ENCODE peak calls at places on chromosome 7, in six cellular contexts. One of them, this sample, is unnamed.

GRCh38 chr7:36945612-36946400 is 221.5 kb upstream of the AOAH start:
- DNase-seq in astrocyte of the cerebellum: no peak
- DNase-seq in aorta: no peak
- DNase-seq in EL: no peak
- DNase-seq in neural progenitor cell: no peak
- DNase-seq in neural crest cell: no peak
- DNase-seq in this sample: no peak

GRCh38 chr7:110205899-110206298 is 885.0 kb upstream of the LRRN3 start:
- DNase-seq in neural crest cell: no peak
- DNase-seq in EL: no peak
- DNase-seq in neural progenitor cell: no peak
- DNase-seq in aorta: no peak
- DNase-seq in astrocyte of the cerebellum: no peak
- DNase-seq in this sample: peak; percentile 12

GRCh38 chr7:156095908-156096539 is 283.8 kb upstream of the SHH start:
- DNase-seq in astrocyte of the cerebellum: no peak
- DNase-seq in neural crest cell: no peak
- DNase-seq in EL: no peak
- DNase-seq in aorta: no peak
- DNase-seq in neural progenitor cell: no peak
- DNase-seq in this sample: no peak

GRCh38 chr7:132998763-132999162 is 83.1 kb downstream of the CHCHD3 start:
- DNase-seq in neural crest cell: no peak
- DNase-seq in neural progenitor cell: peak; percentile 28
- DNase-seq in astrocyte of the cerebellum: no peak
- DNase-seq in aorta: no peak
- DNase-seq in EL: peak; percentile 19
- DNase-seq in this sample: no peak

GRCh38 chr7:80392229-80393169 is 119.4 kb downstream of the GNAT3 start:
- DNase-seq in astrocyte of the cerebellum: no peak
- DNase-seq in EL: peak; percentile 38
- DNase-seq in neural crest cell: no peak
- DNase-seq in aorta: no peak
- DNase-seq in neural progenitor cell: no peak
- DNase-seq in this sample: peak; percentile 48

GRCh38 chr7:100974021-100974420 is 4.7 kb downstream of the MUC12 start:
- DNase-seq in neural progenitor cell: no peak
- DNase-seq in astrocyte of the cerebellum: no peak
- DNase-seq in EL: peak; percentile 45
- DNase-seq in aorta: no peak
- DNase-seq in neural crest cell: no peak
- DNase-seq in this sample: peak; percentile 66

GRCh38 chr7:150962285-150962742 is 15.8 kb downstream of the KCNH2 start:
- DNase-seq in EL: no peak
- DNase-seq in neural crest cell: no peak
- DNase-seq in astrocyte of the cerebellum: no peak
- DNase-seq in aorta: no peak
- DNase-seq in neural progenitor cell: no peak
- DNase-seq in this sample: no peak

GRCh38 chr7:75921479-75921878 is 6.5 kb downstream of the POR start:
- DNase-seq in neural progenitor cell: no peak
- DNase-seq in EL: no peak
- DNase-seq in neural crest cell: no peak
- DNase-seq in aorta: no peak
- DNase-seq in astrocyte of the cerebellum: no peak
- DNase-seq in this sample: no peak

GRCh38 chr7:149599636-149600206 is 102.1 kb upstream of the ZNF746 start:
- DNase-seq in aorta: no peak
- DNase-seq in neural progenitor cell: no peak
- DNase-seq in neural crest cell: no peak
- DNase-seq in EL: no peak
- DNase-seq in astrocyte of the cerebellum: no peak
- DNase-seq in this sample: no peak